ENCODE peak calls at places on chromosomes 6 and 20, in four cellular contexts. B is A549, I is MM.1S, S is heart left ventricle. X is an unnamed sample.

GRCh38 chr6:99711302-99711701 is 104.7 kb downstream of the PRDM13 start:
- DNase-seq in B (no peak), I (no peak), S (no peak), X (no peak)

GRCh38 chr6:166304106-166304505 is 4.1 kb downstream of the PRR18 start:
- DNase-seq in B (no peak), I (no peak), S (no peak), X (no peak)

GRCh38 chr6:13413906-13414555 is 73.4 kb downstream of the GFOD1 start:
- DNase-seq in B (no peak), I (no peak), S (peak; percentile 57), X (no peak)

GRCh38 chr6:160679402-160679769 is 15.3 kb upstream of the LPA start:
- DNase-seq in B (no peak), I (no peak), S (no peak), X (peak; percentile 49)

GRCh38 chr20:460707-461106 is 1.6 kb downstream of the TBC1D20 start:
- DNase-seq in B (no peak), I (no peak), S (no peak), X (no peak)

GRCh38 chr20:53576586-53577318 is 16.9 kb downstream of the ZNF217 start:
- DNase-seq in B (no peak), I (no peak), S (no peak), X (no peak)

GRCh38 chr6:46865221-46865620 is 56.5 kb downstream of the ADGRF5 start:
- DNase-seq in B (no peak), I (no peak), S (no peak), X (no peak)

GRCh38 chr6:37172991-37173572 is 3.1 kb downstream of the PIM1 start:
- DNase-seq in B (no peak), I (no peak), S (no peak), X (no peak)

GRCh38 chr6:90127589-90127988 is 169.1 kb downstream of the BACH2 start:
- DNase-seq in B (no peak), I (no peak), S (no peak), X (no peak)

GRCh38 chr6:88238901-88239300 is 72.8 kb upstream of the CNR1 start:
- DNase-seq in B (no peak), I (no peak), S (no peak), X (no peak)

GRCh38 chr20:3392756-3393155 is 14.7 kb downstream of the DNAAF9 start:
- DNase-seq in B (no peak), I (no peak), S (no peak), X (no peak)

GRCh38 chr6:106890447-106890846 is 84.1 kb downstream of the CD24 start:
- DNase-seq in B (no peak), I (no peak), S (no peak), X (no peak)

GRCh38 chr6:73644030-73644429 is 9.8 kb downstream of the SLC17A5 start:
- DNase-seq in B (no peak), I (no peak), S (no peak), X (no peak)

GRCh38 chr6:100022847-100023246 is 28.8 kb upstream of the MCHR2 start:
- DNase-seq in B (no peak), I (no peak), S (no peak), X (no peak)

GRCh38 chr20:49909499-49910339 is 5.6 kb downstream of the SPATA2 start:
- DNase-seq in B (no peak), I (no peak), S (no peak), X (peak; percentile 42)
- TF ChIP-seq CTCF in B (no peak), I (peak; percentile 3), S (peak; percentile 23), X (no peak)

DNA sequence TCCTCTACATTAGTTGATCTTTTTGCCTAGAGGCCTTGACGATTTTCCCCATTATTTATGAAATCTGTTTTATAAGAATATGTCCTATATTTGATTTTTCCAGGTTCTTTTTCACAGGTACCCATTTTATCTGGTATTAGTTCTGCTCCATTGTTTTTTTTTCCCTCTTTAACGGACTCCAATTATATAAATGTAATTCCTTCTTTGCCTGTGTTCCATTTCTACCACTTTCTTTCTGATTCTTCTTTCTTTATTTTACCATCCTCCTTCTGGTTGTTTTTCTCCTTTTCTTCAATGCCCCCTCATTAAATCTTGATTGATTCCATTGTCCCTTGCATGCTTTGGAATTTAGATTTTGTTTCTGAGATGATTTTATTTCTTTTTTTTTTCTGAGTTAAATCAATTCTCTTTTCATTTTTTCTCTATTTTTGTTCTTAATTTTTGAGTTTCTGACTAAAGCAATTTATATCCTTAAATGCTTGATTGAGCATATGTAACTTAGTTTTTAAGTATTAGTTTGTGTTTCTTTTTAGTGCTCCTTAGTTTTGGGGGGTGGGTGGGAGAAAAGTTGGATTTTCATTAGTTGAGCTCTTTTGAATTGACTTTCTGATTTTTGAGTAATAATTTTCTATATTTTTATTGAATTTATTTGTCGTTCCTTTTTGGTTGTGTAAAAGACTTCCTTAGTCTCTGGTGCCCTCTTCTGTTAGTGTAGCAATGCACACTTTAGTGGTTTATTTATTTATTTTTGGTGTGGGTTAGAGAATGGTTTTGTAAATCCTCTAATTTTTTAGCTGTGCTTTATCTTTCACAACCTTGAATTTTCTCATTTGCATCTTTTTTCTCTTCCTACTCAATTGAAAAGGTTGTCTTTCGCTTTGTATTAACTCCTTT is 140.8 kb downstream of the FARS2 start:
- DNase-seq in B (no peak), I (no peak), S (no peak), X (no peak)
- TF ChIP-seq CTCF in B (peak; percentile 9), I (peak; percentile 49), S (peak; percentile 34), X (peak; percentile 32)

DNA sequence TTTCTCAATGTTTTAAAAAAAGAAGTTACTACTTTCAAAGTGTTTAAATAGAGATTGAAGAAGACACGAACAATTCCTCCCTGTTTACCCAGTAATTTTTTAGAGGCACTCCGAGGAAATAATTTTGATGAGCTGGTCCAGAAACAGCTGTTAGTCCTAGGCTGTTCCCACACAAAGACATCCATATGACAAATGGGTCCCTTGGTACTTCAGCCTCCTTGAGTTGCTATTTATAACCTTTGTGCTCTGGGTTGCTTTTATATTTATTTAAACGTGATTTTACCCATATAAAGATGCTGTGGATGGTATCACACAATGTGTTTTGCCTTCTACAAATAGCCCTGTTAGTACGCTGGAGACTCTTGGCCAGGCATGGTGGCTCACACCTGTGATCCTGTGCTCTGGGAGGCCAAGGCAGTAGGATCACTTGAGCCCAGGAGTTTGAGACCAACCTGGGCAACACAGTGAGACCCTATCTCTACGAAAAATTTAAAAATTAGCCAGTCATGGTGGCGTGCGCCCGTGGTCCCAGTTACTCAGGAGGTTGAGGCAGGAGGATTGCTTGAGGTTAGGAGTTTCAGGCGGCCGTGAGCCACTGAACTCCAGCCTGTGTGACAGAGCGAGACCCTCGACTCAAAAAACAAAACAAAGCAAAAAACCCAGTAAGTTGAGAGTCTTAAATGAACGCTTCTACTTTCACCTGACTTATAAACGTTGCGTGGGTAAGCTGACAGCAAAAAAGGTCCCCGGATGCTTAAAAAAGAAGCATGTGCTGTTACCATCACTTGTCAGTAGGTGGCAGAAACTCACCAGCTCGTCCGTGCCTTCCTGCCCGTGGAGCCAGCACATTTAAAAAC is 56.9 kb upstream of the ARMH2 start:
- DNase-seq in B (peak; percentile 62), I (peak; percentile 57), S (peak; percentile 58), X (peak; percentile 61)
- TF ChIP-seq CTCF in B (peak; percentile 80), I (peak; percentile 83), S (peak; percentile 79), X (peak; percentile 75)

GRCh38 chr20:49603209-49603627 is 35.3 kb upstream of the PTGIS start:
- DNase-seq in B (peak; percentile 69), I (no peak), S (no peak), X (peak; percentile 44)
- TF ChIP-seq CTCF in B (peak; percentile 39), I (no peak), S (no peak), X (peak; percentile 11)

DNA sequence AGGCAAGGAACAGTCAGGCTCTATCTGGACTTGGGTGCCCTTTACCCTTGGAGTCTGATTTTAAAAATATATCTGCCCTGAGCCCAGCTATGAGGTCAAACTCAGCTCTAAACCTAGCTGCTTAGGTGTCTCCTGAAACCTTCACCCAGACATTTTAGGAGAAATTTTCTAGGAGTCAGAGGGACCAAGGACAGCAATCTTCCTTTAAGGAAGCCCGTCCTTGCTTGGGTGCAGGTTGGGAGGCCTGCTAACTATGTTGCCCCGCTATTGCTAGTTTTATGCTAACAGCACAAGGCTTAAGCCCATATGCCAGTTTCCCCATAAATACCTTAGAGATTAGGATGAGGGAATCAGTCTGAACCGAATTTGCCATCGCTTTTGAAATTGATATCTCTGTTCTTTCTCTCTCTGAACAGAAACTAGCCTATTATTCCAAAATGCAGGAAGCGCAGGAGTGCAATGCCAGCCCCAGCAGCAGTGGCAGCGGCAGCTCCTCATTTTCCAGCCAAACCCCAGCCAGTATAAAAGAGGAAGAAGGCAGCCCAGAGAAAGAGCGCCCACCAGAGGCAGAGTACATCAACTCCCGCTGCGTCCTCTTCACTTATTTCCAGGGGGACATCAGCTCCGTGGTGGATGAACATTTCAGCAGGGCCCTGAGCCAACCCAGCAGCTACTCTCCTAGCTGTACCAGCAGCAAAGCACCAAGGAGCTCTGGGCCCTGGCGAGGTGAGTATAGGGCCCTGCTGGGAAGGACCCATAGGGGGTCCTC is 2.6 kb downstream of the VGLL2 start:
- DNase-seq in B (no peak), I (no peak), S (no peak), X (peak; percentile 57)
- TF ChIP-seq CTCF in B (no peak), I (no peak), S (no peak), X (peak; percentile 29)

GRCh38 chr20:62668441-62669027 is 26.2 kb downstream of the SLCO4A1 start:
- DNase-seq in B (peak; percentile 72), I (no peak), S (peak; percentile 73), X (peak; percentile 86)
- TF ChIP-seq CTCF in B (peak; percentile 88), I (peak; percentile 61), S (peak; percentile 83), X (peak; percentile 77)

DNA sequence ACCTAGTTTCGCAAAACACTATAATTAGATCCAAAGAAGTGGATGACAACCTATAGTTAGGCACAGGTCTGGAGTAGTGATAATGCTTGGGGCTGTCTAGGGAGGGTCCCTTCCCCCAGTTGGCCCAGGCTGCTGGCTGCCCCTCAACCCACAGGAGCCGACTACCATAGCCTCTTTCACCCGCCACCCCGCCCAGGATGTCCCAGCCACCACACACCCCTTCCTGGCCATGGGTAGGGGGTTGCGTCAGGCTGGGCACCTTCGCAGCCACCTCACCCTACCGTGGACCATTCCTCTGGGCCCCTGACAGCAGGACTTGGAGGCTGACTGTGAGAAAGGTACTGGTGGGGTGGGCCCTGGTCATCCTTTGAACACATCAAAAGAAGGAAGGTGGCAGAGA is 8.5 kb downstream of the TFEB start:
- DNase-seq in B (no peak), I (no peak), S (no peak), X (no peak)
- TF ChIP-seq CTCF in B (no peak), I (no peak), S (no peak), X (no peak)

X was measured in endothelial cell.